ENCODE peak calls at places on chromosomes 11 and 22, in five cellular contexts. One of them, this sample, is unnamed.

GRCh38 chr11:72038491-72038890 is 39.8 kb downstream of the IL18BP start:
- DNase-seq in endothelial cell: no peak
- DNase-seq in AG10803: peak
- DNase-seq in AG09319: peak
- DNase-seq in nephron progenitor cell: no peak
- DNase-seq in this sample: no peak

GRCh38 chr11:12353534-12353933 is 23.8 kb upstream of the PARVA start:
- DNase-seq in endothelial cell: no peak
- DNase-seq in AG10803: no peak
- DNase-seq in AG09319: no peak
- DNase-seq in nephron progenitor cell: no peak
- DNase-seq in this sample: no peak

GRCh38 chr11:93730108-93731107 is 10.9 kb downstream of the TAF1D start:
- DNase-seq in endothelial cell: no peak
- DNase-seq in AG10803: no peak
- DNase-seq in AG09319: no peak
- DNase-seq in nephron progenitor cell: no peak
- DNase-seq in this sample: no peak

GRCh38 chr11:2583605-2583958 is 116.2 kb downstream of the KCNQ1OT1 start:
- DNase-seq in endothelial cell: peak
- DNase-seq in AG10803: no peak
- DNase-seq in AG09319: no peak
- DNase-seq in nephron progenitor cell: no peak
- DNase-seq in this sample: peak

GRCh38 chr11:116648229-116649174 is 124.3 kb downstream of the BUD13 start:
- DNase-seq in endothelial cell: no peak
- DNase-seq in AG10803: no peak
- DNase-seq in AG09319: no peak
- DNase-seq in nephron progenitor cell: no peak
- DNase-seq in this sample: no peak

GRCh38 chr11:9957072-9957471 is 293.2 kb downstream of the SWAP70 start:
- DNase-seq in endothelial cell: no peak
- DNase-seq in AG10803: no peak
- DNase-seq in AG09319: no peak
- DNase-seq in nephron progenitor cell: no peak
- DNase-seq in this sample: no peak

GRCh38 chr22:38756631-38757463 is 1.0 kb upstream of the SUN2 start:
- DNase-seq in endothelial cell: no peak
- DNase-seq in AG10803: no peak
- DNase-seq in AG09319: no peak
- DNase-seq in nephron progenitor cell: no peak
- DNase-seq in this sample: no peak

GRCh38 chr22:19122752-19123492 is 710 bp upstream of the DGCR2 start:
- DNase-seq in endothelial cell: peak
- DNase-seq in AG10803: no peak
- DNase-seq in AG09319: no peak
- DNase-seq in nephron progenitor cell: no peak
- DNase-seq in this sample: no peak

GRCh38 chr11:11211888-11212287 is 141.2 kb downstream of the CSNK2A3 start:
- DNase-seq in endothelial cell: no peak
- DNase-seq in AG10803: no peak
- DNase-seq in AG09319: no peak
- DNase-seq in nephron progenitor cell: no peak
- DNase-seq in this sample: no peak

GRCh38 chr11:109309153-109309552 is 112.8 kb upstream of the C11orf87 start:
- DNase-seq in endothelial cell: no peak
- DNase-seq in AG10803: peak
- DNase-seq in AG09319: no peak
- DNase-seq in nephron progenitor cell: no peak
- DNase-seq in this sample: no peak

GRCh38 chr22:41946360-41947180 is at the start of gene CENPM:
- DNase-seq in endothelial cell: peak
- DNase-seq in AG10803: peak
- DNase-seq in AG09319: peak
- DNase-seq in nephron progenitor cell: peak
- DNase-seq in this sample: peak

GRCh38 chr11:94219771-94220170 is 84.6 kb upstream of the IZUMO1R start:
- DNase-seq in endothelial cell: no peak
- DNase-seq in AG10803: no peak
- DNase-seq in AG09319: no peak
- DNase-seq in nephron progenitor cell: no peak
- DNase-seq in this sample: no peak

DNA sequence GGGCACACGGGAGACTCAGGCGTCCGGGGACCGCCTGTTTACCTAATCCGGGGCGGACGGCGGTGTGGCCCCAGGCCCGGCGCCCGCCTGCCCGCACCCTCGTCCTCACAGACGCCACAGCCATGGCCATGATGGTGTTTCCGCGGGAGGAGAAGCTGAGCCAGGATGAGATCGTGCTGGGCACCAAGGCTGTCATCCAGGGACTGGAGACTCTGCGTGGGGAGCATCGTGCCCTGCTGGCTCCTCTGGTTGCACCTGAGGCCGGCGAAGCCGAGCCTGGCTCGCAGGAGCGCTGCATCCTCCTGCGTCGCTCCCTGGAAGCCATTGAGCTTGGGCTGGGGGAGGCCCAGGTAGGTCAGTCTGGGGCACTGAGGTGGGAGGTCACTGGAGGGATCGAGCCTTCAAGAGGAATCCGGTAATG is 10.0 kb upstream of the RAB1B start:
- DNase-seq in endothelial cell: no peak
- DNase-seq in AG10803: no peak
- DNase-seq in AG09319: no peak
- DNase-seq in nephron progenitor cell: no peak
- DNase-seq in this sample: no peak
- TF ChIP-seq CTCF in endothelial cell: no peak
- TF ChIP-seq CTCF in AG10803: no peak
- TF ChIP-seq CTCF in AG09319: no peak
- TF ChIP-seq CTCF in nephron progenitor cell: peak
- TF ChIP-seq CTCF in this sample: peak

GRCh38 chr11:29518389-29519174 is 498.2 kb downstream of the KCNA4 start:
- DNase-seq in endothelial cell: no peak
- DNase-seq in AG10803: no peak
- DNase-seq in AG09319: no peak
- DNase-seq in nephron progenitor cell: no peak
- DNase-seq in this sample: no peak
- TF ChIP-seq CTCF in endothelial cell: no peak
- TF ChIP-seq CTCF in AG10803: no peak
- TF ChIP-seq CTCF in AG09319: no peak
- TF ChIP-seq CTCF in nephron progenitor cell: peak
- TF ChIP-seq CTCF in this sample: peak

DNA sequence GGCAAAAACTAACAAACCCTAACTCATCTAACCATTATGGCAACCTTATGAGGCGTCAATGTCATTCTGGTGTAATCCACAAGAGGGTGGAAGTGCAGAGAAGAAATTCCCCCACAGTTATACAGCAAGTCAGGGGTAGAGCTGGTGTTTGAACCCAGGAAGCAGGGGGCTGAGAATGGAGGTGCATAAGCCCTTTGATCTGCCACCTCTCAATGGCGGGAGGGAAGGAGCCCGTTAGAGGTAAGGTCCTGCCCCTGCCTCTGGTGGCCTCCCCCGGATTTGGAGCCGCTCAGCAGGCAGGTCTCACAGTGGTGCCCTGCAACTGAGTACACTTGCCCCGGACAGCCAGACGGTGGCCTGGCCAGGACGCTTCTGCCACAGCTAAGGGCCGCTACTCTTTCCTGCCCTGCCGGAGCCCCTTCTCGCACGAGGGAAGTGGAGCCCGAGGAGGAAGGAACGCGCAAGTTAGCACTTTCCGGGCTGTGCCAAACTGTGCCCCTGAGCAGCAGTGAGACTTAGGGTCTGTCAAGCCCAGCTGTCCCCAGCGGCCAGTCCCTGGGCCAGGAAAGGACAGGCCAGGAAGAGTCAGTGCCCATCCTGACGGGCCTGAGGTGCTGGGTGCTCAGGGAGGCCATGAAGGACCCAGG is 1.1 kb downstream of the FXYD2 start:
- DNase-seq in endothelial cell: no peak
- DNase-seq in AG10803: no peak
- DNase-seq in AG09319: no peak
- DNase-seq in nephron progenitor cell: no peak
- DNase-seq in this sample: no peak
- TF ChIP-seq CTCF in endothelial cell: no peak
- TF ChIP-seq CTCF in AG10803: no peak
- TF ChIP-seq CTCF in AG09319: no peak
- TF ChIP-seq CTCF in nephron progenitor cell: peak
- TF ChIP-seq CTCF in this sample: peak

GRCh38 chr11:92071660-92072059 is 153.0 kb upstream of the FAT3 start:
- DNase-seq in endothelial cell: no peak
- DNase-seq in AG10803: no peak
- DNase-seq in AG09319: no peak
- DNase-seq in nephron progenitor cell: no peak
- DNase-seq in this sample: no peak

GRCh38 chr11:92070026-92070889 is 154.4 kb upstream of the FAT3 start:
- DNase-seq in endothelial cell: no peak
- DNase-seq in AG10803: peak
- DNase-seq in AG09319: no peak
- DNase-seq in nephron progenitor cell: no peak
- DNase-seq in this sample: no peak
- TF ChIP-seq CTCF in endothelial cell: no peak
- TF ChIP-seq CTCF in AG10803: peak
- TF ChIP-seq CTCF in AG09319: no peak
- TF ChIP-seq CTCF in nephron progenitor cell: no peak
- TF ChIP-seq CTCF in this sample: peak

GRCh38 chr22:32958021-32958420 is 100.2 kb downstream of the SYN3 start:
- DNase-seq in endothelial cell: no peak
- DNase-seq in AG10803: no peak
- DNase-seq in AG09319: no peak
- DNase-seq in nephron progenitor cell: no peak
- DNase-seq in this sample: no peak
- TF ChIP-seq CTCF in endothelial cell: no peak
- TF ChIP-seq CTCF in AG10803: no peak
- TF ChIP-seq CTCF in AG09319: no peak
- TF ChIP-seq CTCF in nephron progenitor cell: no peak
- TF ChIP-seq CTCF in this sample: peak

GRCh38 chr11:98260983-98261382 is 759.8 kb upstream of the CNTN5 start:
- DNase-seq in endothelial cell: no peak
- DNase-seq in AG10803: no peak
- DNase-seq in AG09319: no peak
- DNase-seq in nephron progenitor cell: no peak
- DNase-seq in this sample: no peak
- TF ChIP-seq CTCF in endothelial cell: peak
- TF ChIP-seq CTCF in AG10803: no peak
- TF ChIP-seq CTCF in AG09319: no peak
- TF ChIP-seq CTCF in nephron progenitor cell: peak
- TF ChIP-seq CTCF in this sample: peak

DNA sequence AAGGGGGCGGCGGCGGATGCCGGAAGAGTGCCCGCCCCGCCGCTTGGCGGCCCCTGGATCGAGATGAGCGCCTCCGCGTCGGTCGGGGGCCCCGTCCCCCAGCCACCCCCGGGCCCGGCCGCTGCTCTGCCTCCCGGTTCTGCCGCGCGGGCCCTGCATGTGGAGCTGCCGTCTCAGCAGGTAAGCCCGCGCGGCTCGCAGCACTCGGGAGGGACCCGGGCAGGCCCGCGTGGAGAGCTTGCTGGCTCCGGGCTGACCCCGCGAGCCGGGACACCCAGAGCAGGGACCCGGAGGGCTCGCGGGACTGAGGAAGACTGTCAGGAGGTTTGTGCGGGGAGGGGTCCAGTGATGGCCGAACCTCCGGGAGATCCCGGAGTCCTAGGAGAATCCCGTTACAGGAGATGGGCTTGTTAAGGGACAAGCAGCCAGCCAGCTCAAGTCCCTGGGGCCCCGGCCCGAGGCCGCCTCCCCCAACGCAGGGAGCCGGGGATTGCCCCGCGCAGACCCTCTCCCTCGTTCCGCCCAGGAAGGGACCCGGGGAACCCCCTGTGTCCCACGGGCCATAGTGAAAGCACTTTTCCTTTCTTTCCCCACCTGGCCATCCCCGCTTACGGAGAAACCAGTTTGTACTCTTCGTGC is 454 bp downstream of the UVRAG start:
- DNase-seq in endothelial cell: peak
- DNase-seq in AG10803: peak
- DNase-seq in AG09319: peak
- DNase-seq in nephron progenitor cell: peak
- DNase-seq in this sample: no peak
- TF ChIP-seq CTCF in endothelial cell: no peak
- TF ChIP-seq CTCF in AG10803: no peak
- TF ChIP-seq CTCF in AG09319: no peak
- TF ChIP-seq CTCF in nephron progenitor cell: no peak
- TF ChIP-seq CTCF in this sample: no peak

GRCh38 chr11:125431009-125431408 is 65.1 kb downstream of the FEZ1 start:
- DNase-seq in endothelial cell: no peak
- DNase-seq in AG10803: no peak
- DNase-seq in AG09319: no peak
- DNase-seq in nephron progenitor cell: no peak
- DNase-seq in this sample: no peak

GRCh38 chr11:125431481-125431880 is 64.6 kb downstream of the FEZ1 start:
- DNase-seq in endothelial cell: no peak
- DNase-seq in AG10803: no peak
- DNase-seq in AG09319: no peak
- DNase-seq in nephron progenitor cell: no peak
- DNase-seq in this sample: no peak

GRCh38 chr11:125428486-125429173 is 67.4 kb downstream of the FEZ1 start:
- DNase-seq in endothelial cell: no peak
- DNase-seq in AG10803: no peak
- DNase-seq in AG09319: no peak
- DNase-seq in nephron progenitor cell: no peak
- DNase-seq in this sample: no peak

GRCh38 chr11:125429807-125430678 is 66.0 kb downstream of the FEZ1 start:
- DNase-seq in endothelial cell: no peak
- DNase-seq in AG10803: no peak
- DNase-seq in AG09319: no peak
- DNase-seq in nephron progenitor cell: no peak
- DNase-seq in this sample: no peak

DNA sequence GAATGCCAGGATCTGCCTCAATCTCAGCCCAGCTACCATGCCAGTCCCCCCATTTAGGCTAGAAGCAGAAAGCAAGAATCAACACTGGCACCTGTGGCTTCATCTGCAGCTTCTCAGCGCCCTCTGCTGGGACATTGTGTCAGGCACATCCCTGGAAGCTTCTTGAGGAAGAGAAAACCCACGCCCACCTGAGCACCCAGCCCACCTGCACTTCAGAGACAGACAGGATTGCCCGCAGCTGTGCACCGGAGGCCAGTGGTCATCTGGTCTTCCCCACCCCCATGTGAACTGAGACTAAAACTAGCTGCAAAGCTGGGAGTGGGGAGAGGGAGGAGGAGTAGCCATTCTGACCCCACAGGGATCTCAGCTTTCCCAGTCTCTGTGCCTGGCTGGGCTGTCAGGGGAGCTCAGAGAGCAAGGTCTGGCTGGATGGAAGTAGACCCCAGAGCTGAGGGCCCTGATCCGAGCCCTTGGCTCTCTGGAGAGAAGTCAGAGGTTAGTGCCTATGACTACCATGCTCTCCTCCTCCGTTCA is 66.8 kb downstream of the FEZ1 start:
- DNase-seq in endothelial cell: peak
- DNase-seq in AG10803: peak
- DNase-seq in AG09319: no peak
- DNase-seq in nephron progenitor cell: peak
- DNase-seq in this sample: no peak
- TF ChIP-seq CTCF in endothelial cell: peak
- TF ChIP-seq CTCF in AG10803: peak
- TF ChIP-seq CTCF in AG09319: peak
- TF ChIP-seq CTCF in nephron progenitor cell: peak
- TF ChIP-seq CTCF in this sample: peak

GRCh38 chr11:49221112-49221511 is 12.7 kb upstream of the FOLH1 start:
- DNase-seq in endothelial cell: no peak
- DNase-seq in AG10803: no peak
- DNase-seq in AG09319: no peak
- DNase-seq in nephron progenitor cell: no peak
- DNase-seq in this sample: no peak
- TF ChIP-seq CTCF in endothelial cell: no peak
- TF ChIP-seq CTCF in AG10803: no peak
- TF ChIP-seq CTCF in AG09319: no peak
- TF ChIP-seq CTCF in nephron progenitor cell: no peak
- TF ChIP-seq CTCF in this sample: no peak

This sample was measured in type B pancreatic cell.